ENCODE peak calls at places on chromosomes 16 and 17, in eight cellular contexts. One of them, this sample, is unnamed.
A peak's percentile ranks its signal among the peaks of the same experiment; 100 is the strongest.

GRCh38 chr17:27601069-27601974 is 29.7 kb upstream of the LGALS9 start:
- DNase-seq in CD8-positive, alpha-beta T cell: peak; percentile 89
- DNase-seq in lower lobe of right lung: peak; percentile 73
- DNase-seq in ascending aorta: peak; percentile 88
- DNase-seq in suprapubic skin: peak; percentile 88
- DNase-seq in cardiac muscle cell: peak; percentile 81
- DNase-seq in cardiac fibroblast: peak; percentile 88
- DNase-seq in AG10803: peak; percentile 75
- DNase-seq in this sample: no peak

GRCh38 chr16:11627822-11628457 is 40.3 kb upstream of the SNN start:
- DNase-seq in CD8-positive, alpha-beta T cell: no peak
- DNase-seq in lower lobe of right lung: no peak
- DNase-seq in ascending aorta: no peak
- DNase-seq in suprapubic skin: no peak
- DNase-seq in cardiac muscle cell: no peak
- DNase-seq in cardiac fibroblast: peak; percentile 69
- DNase-seq in AG10803: peak; percentile 76
- DNase-seq in this sample: no peak

GRCh38 chr16:87156195-87156594 is 161.0 kb downstream of the C16orf95 start:
- DNase-seq in CD8-positive, alpha-beta T cell: no peak
- DNase-seq in lower lobe of right lung: no peak
- DNase-seq in ascending aorta: no peak
- DNase-seq in suprapubic skin: no peak
- DNase-seq in cardiac muscle cell: no peak
- DNase-seq in cardiac fibroblast: no peak
- DNase-seq in AG10803: no peak
- DNase-seq in this sample: no peak

GRCh38 chr16:69724981-69725479 is 1.3 kb downstream of the NQO1 start:
- DNase-seq in CD8-positive, alpha-beta T cell: no peak
- DNase-seq in lower lobe of right lung: no peak
- DNase-seq in ascending aorta: no peak
- DNase-seq in suprapubic skin: no peak
- DNase-seq in cardiac muscle cell: no peak
- DNase-seq in cardiac fibroblast: peak; percentile 38
- DNase-seq in AG10803: no peak
- DNase-seq in this sample: no peak

GRCh38 chr17:44132275-44132821 is 8.9 kb upstream of the HDAC5 start:
- DNase-seq in CD8-positive, alpha-beta T cell: no peak
- DNase-seq in lower lobe of right lung: no peak
- DNase-seq in ascending aorta: no peak
- DNase-seq in suprapubic skin: no peak
- DNase-seq in cardiac muscle cell: no peak
- DNase-seq in cardiac fibroblast: peak; percentile 19
- DNase-seq in AG10803: no peak
- DNase-seq in this sample: no peak

GRCh38 chr17:50542795-50543774 is 3.9 kb upstream of the SPATA20 start:
- DNase-seq in CD8-positive, alpha-beta T cell: no peak
- DNase-seq in lower lobe of right lung: peak; percentile 82
- DNase-seq in ascending aorta: no peak
- DNase-seq in suprapubic skin: no peak
- DNase-seq in cardiac muscle cell: no peak
- DNase-seq in cardiac fibroblast: no peak
- DNase-seq in AG10803: no peak
- DNase-seq in this sample: no peak

GRCh38 chr17:80035687-80035936 is at the start of gene TBC1D16:
- DNase-seq in CD8-positive, alpha-beta T cell: no peak
- DNase-seq in lower lobe of right lung: no peak
- DNase-seq in ascending aorta: no peak
- DNase-seq in suprapubic skin: no peak
- DNase-seq in cardiac muscle cell: no peak
- DNase-seq in cardiac fibroblast: no peak
- DNase-seq in AG10803: no peak
- DNase-seq in this sample: no peak

GRCh38 chr16:71407731-71408130 is 34.1 kb downstream of the TLE7 start:
- DNase-seq in CD8-positive, alpha-beta T cell: no peak
- DNase-seq in lower lobe of right lung: no peak
- DNase-seq in ascending aorta: no peak
- DNase-seq in suprapubic skin: no peak
- DNase-seq in cardiac muscle cell: no peak
- DNase-seq in cardiac fibroblast: no peak
- DNase-seq in AG10803: no peak
- DNase-seq in this sample: no peak

GRCh38 chr16:54651851-54652770 is 278.6 kb upstream of the IRX5 start:
- DNase-seq in CD8-positive, alpha-beta T cell: no peak
- DNase-seq in lower lobe of right lung: peak; percentile 56
- DNase-seq in ascending aorta: no peak
- DNase-seq in suprapubic skin: no peak
- DNase-seq in cardiac muscle cell: no peak
- DNase-seq in cardiac fibroblast: peak; percentile 41
- DNase-seq in AG10803: no peak
- DNase-seq in this sample: no peak

GRCh38 chr16:54657058-54657708 is 273.5 kb upstream of the IRX5 start:
- DNase-seq in CD8-positive, alpha-beta T cell: no peak
- DNase-seq in lower lobe of right lung: no peak
- DNase-seq in ascending aorta: peak; percentile 82
- DNase-seq in suprapubic skin: no peak
- DNase-seq in cardiac muscle cell: no peak
- DNase-seq in cardiac fibroblast: peak; percentile 69
- DNase-seq in AG10803: peak; percentile 49
- DNase-seq in this sample: no peak

GRCh38 chr16:54655171-54655590 is 275.5 kb upstream of the IRX5 start:
- DNase-seq in CD8-positive, alpha-beta T cell: no peak
- DNase-seq in lower lobe of right lung: no peak
- DNase-seq in ascending aorta: no peak
- DNase-seq in suprapubic skin: no peak
- DNase-seq in cardiac muscle cell: peak; percentile 55
- DNase-seq in cardiac fibroblast: peak; percentile 24
- DNase-seq in AG10803: peak; percentile 22
- DNase-seq in this sample: peak; percentile 74

GRCh38 chr16:54651440-54651839 is 279.2 kb upstream of the IRX5 start:
- DNase-seq in CD8-positive, alpha-beta T cell: no peak
- DNase-seq in lower lobe of right lung: no peak
- DNase-seq in ascending aorta: no peak
- DNase-seq in suprapubic skin: no peak
- DNase-seq in cardiac muscle cell: no peak
- DNase-seq in cardiac fibroblast: no peak
- DNase-seq in AG10803: no peak
- DNase-seq in this sample: no peak

GRCh38 chr16:54654429-54654828 is 276.2 kb upstream of the IRX5 start:
- DNase-seq in CD8-positive, alpha-beta T cell: no peak
- DNase-seq in lower lobe of right lung: no peak
- DNase-seq in ascending aorta: no peak
- DNase-seq in suprapubic skin: no peak
- DNase-seq in cardiac muscle cell: peak; percentile 75
- DNase-seq in cardiac fibroblast: no peak
- DNase-seq in AG10803: no peak
- DNase-seq in this sample: no peak
- H3K4me3 ChIP-seq in CD8-positive, alpha-beta T cell: no peak overlapping the region
- H3K4me3 ChIP-seq in lower lobe of right lung: no peak overlapping the region
- H3K4me3 ChIP-seq in ascending aorta: peak overlapping the region; percentile 42
- H3K4me3 ChIP-seq in suprapubic skin: no peak overlapping the region
- H3K4me3 ChIP-seq in cardiac muscle cell: no peak overlapping the region
- H3K4me3 ChIP-seq in cardiac fibroblast: no peak overlapping the region
- H3K4me3 ChIP-seq in AG10803: no peak overlapping the region
- H3K4me3 ChIP-seq in this sample: peak overlapping the region; percentile 59

GRCh38 chr16:31416371-31416770 is 11.8 kb downstream of the COX6A2 start:
- DNase-seq in CD8-positive, alpha-beta T cell: no peak
- DNase-seq in lower lobe of right lung: no peak
- DNase-seq in ascending aorta: no peak
- DNase-seq in suprapubic skin: no peak
- DNase-seq in cardiac muscle cell: no peak
- DNase-seq in cardiac fibroblast: no peak
- DNase-seq in AG10803: no peak
- DNase-seq in this sample: no peak

GRCh38 chr16:31412750-31413149 is 15.4 kb downstream of the COX6A2 start:
- DNase-seq in CD8-positive, alpha-beta T cell: no peak
- DNase-seq in lower lobe of right lung: no peak
- DNase-seq in ascending aorta: no peak
- DNase-seq in suprapubic skin: no peak
- DNase-seq in cardiac muscle cell: no peak
- DNase-seq in cardiac fibroblast: no peak
- DNase-seq in AG10803: no peak
- DNase-seq in this sample: no peak

GRCh38 chr16:31411024-31411845 is 16.9 kb downstream of the COX6A2 start:
- DNase-seq in CD8-positive, alpha-beta T cell: no peak
- DNase-seq in lower lobe of right lung: no peak
- DNase-seq in ascending aorta: no peak
- DNase-seq in suprapubic skin: no peak
- DNase-seq in cardiac muscle cell: no peak
- DNase-seq in cardiac fibroblast: no peak
- DNase-seq in AG10803: no peak
- DNase-seq in this sample: no peak

GRCh38 chr16:31414706-31415105 is 13.5 kb downstream of the COX6A2 start:
- DNase-seq in CD8-positive, alpha-beta T cell: no peak
- DNase-seq in lower lobe of right lung: no peak
- DNase-seq in ascending aorta: no peak
- DNase-seq in suprapubic skin: no peak
- DNase-seq in cardiac muscle cell: no peak
- DNase-seq in cardiac fibroblast: no peak
- DNase-seq in AG10803: no peak
- DNase-seq in this sample: no peak

GRCh38 chr16:31413943-31414342 is 14.2 kb downstream of the COX6A2 start:
- DNase-seq in CD8-positive, alpha-beta T cell: no peak
- DNase-seq in lower lobe of right lung: no peak
- DNase-seq in ascending aorta: no peak
- DNase-seq in suprapubic skin: no peak
- DNase-seq in cardiac muscle cell: no peak
- DNase-seq in cardiac fibroblast: no peak
- DNase-seq in AG10803: no peak
- DNase-seq in this sample: no peak
- TF ChIP-seq CTCF in CD8-positive, alpha-beta T cell: no peak
- TF ChIP-seq CTCF in lower lobe of right lung: no peak
- TF ChIP-seq CTCF in ascending aorta: no peak
- TF ChIP-seq CTCF in suprapubic skin: no peak
- TF ChIP-seq CTCF in cardiac muscle cell: no peak
- TF ChIP-seq CTCF in cardiac fibroblast: no peak
- TF ChIP-seq CTCF in AG10803: no peak
- TF ChIP-seq CTCF in this sample: no peak

DNA sequence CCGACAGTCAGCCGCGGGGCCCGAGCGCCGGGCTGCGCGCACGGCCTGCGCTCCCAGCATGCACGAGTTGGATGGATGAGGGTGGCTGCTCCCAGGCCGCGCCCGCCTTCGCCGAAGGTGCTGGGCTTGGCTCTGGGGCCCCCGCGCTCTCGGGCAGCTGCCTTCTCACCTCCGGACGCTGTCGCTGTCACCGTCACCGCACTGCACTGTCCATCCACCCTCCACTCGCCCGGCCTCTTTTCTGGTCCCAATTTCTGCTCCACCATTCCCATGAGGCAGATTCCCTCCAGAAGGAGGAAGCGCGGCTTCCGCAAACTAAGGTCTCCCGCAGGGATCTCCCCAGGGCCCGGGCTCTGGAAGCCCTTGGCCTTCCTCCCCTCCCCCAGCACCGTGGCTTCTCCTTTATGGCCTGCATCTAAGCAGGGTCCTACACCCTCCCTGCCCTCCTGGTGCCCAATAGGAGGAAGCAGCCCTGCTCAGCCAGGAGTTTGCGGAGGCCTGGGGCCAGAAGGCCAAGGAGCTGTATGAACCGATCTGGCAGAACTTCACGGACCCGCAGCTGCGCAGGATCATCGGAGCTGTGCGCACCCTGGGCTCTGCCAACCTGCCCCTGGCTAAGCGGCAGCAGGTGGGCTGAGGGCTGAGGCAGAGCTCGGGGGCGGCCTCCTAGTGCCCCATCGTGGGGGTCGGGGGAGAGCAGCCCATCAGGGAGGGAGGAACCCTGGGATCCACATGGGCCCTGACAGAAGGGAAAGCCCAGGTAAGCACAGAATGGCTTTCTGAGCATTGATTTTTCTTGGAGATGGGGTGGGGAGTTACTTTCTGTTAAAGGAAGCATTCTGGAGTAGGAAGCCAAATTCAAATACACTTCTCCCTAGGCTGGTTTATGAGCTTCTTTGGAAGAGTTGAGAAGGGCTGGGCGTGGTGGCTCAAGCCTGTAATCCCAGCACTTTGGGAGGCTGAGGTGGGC is 895 bp downstream of the ACE start:
- DNase-seq in CD8-positive, alpha-beta T cell: no peak
- DNase-seq in lower lobe of right lung: no peak
- DNase-seq in ascending aorta: no peak
- DNase-seq in suprapubic skin: no peak
- DNase-seq in cardiac muscle cell: peak; percentile 36
- DNase-seq in cardiac fibroblast: no peak
- DNase-seq in AG10803: no peak
- DNase-seq in this sample: no peak
- H3K4me3 ChIP-seq in CD8-positive, alpha-beta T cell: no peak overlapping the region
- H3K4me3 ChIP-seq in lower lobe of right lung: peak overlapping the region; percentile 61
- H3K4me3 ChIP-seq in ascending aorta: peak overlapping the region; percentile 67
- H3K4me3 ChIP-seq in suprapubic skin: peak overlapping the region; percentile 64
- H3K4me3 ChIP-seq in cardiac muscle cell: peak overlapping the region; percentile 54
- H3K4me3 ChIP-seq in cardiac fibroblast: peak overlapping the region; percentile 51
- H3K4me3 ChIP-seq in AG10803: peak overlapping the region; percentile 58
- H3K4me3 ChIP-seq in this sample: peak overlapping the region; percentile 72

GRCh38 chr17:68061512-68062313 is 26.2 kb downstream of the KPNA2 start:
- DNase-seq in CD8-positive, alpha-beta T cell: no peak
- DNase-seq in lower lobe of right lung: no peak
- DNase-seq in ascending aorta: peak; percentile 45
- DNase-seq in suprapubic skin: peak; percentile 1
- DNase-seq in cardiac muscle cell: no peak
- DNase-seq in cardiac fibroblast: peak; percentile 48
- DNase-seq in AG10803: peak; percentile 44
- DNase-seq in this sample: no peak

GRCh38 chr17:68053237-68054030 is 17.9 kb downstream of the KPNA2 start:
- DNase-seq in CD8-positive, alpha-beta T cell: no peak
- DNase-seq in lower lobe of right lung: no peak
- DNase-seq in ascending aorta: peak; percentile 78
- DNase-seq in suprapubic skin: peak; percentile 90
- DNase-seq in cardiac muscle cell: no peak
- DNase-seq in cardiac fibroblast: peak; percentile 90
- DNase-seq in AG10803: peak; percentile 99
- DNase-seq in this sample: no peak

GRCh38 chr17:68060336-68060735 is 24.8 kb downstream of the KPNA2 start:
- DNase-seq in CD8-positive, alpha-beta T cell: no peak
- DNase-seq in lower lobe of right lung: no peak
- DNase-seq in ascending aorta: peak; percentile 43
- DNase-seq in suprapubic skin: no peak
- DNase-seq in cardiac muscle cell: no peak
- DNase-seq in cardiac fibroblast: no peak
- DNase-seq in AG10803: no peak
- DNase-seq in this sample: no peak

GRCh38 chr17:68054296-68054900 is 18.9 kb downstream of the KPNA2 start:
- DNase-seq in CD8-positive, alpha-beta T cell: no peak
- DNase-seq in lower lobe of right lung: no peak
- DNase-seq in ascending aorta: peak; percentile 68
- DNase-seq in suprapubic skin: peak; percentile 64
- DNase-seq in cardiac muscle cell: no peak
- DNase-seq in cardiac fibroblast: peak; percentile 85
- DNase-seq in AG10803: peak; percentile 94
- DNase-seq in this sample: no peak

DNA sequence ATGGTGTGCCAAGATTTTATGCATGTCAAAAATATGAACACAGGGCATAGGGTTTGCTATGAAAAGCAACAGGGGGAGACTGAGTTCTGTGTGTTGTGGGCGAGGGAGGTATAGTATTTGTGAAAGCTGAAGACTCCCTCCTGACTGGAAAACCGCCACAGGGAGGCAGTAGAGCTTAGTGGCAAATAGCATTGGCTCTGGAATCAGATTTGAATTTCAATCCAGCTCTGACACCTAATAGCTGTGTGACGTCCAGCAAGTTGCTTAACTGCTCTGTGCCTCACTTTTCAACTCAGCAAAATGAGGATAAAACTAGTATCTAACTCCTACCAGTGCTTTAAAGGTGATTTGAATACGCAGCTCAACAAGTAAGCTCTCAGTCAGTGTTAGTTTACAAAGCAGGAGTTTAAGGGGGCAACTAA is 22.0 kb downstream of the KPNA2 start:
- DNase-seq in CD8-positive, alpha-beta T cell: peak; percentile 57
- DNase-seq in lower lobe of right lung: no peak
- DNase-seq in ascending aorta: peak; percentile 50
- DNase-seq in suprapubic skin: no peak
- DNase-seq in cardiac muscle cell: no peak
- DNase-seq in cardiac fibroblast: peak; percentile 76
- DNase-seq in AG10803: peak; percentile 82
- DNase-seq in this sample: no peak
- TF ChIP-seq CTCF in CD8-positive, alpha-beta T cell: peak; percentile 67
- TF ChIP-seq CTCF in lower lobe of right lung: peak; percentile 53
- TF ChIP-seq CTCF in ascending aorta: no peak
- TF ChIP-seq CTCF in suprapubic skin: no peak
- TF ChIP-seq CTCF in cardiac muscle cell: peak; percentile 45
- TF ChIP-seq CTCF in cardiac fibroblast: peak; percentile 59
- TF ChIP-seq CTCF in AG10803: peak; percentile 64
- TF ChIP-seq CTCF in this sample: no peak